ENCODE peak calls at places on chromosomes 12 and 14, in four cellular contexts. Q is PC-9, K is brain microvascular endothelial cell, T is lung. W is an unnamed sample.
A peak's percentile ranks its signal among the peaks of the same experiment; 100 is the strongest.

GRCh38 chr14:51996148-51996746 is 6.9 kb downstream of the RTRAF start:
- DNase-seq in K (peak; percentile 40), T (no peak), Q (no peak), W (no peak)

GRCh38 chr12:77685906-77686305 is 144.8 kb upstream of the NAV3 start:
- DNase-seq in T (no peak), K (no peak), Q (no peak), W (no peak)

GRCh38 chr12:53120685-53121525 is 17.6 kb downstream of the SOAT2 start:
- DNase-seq in Q (no peak), K (no peak), T (no peak), W (no peak)

GRCh38 chr12:108616941-108617858 is 16.5 kb downstream of the SELPLG start:
- DNase-seq in Q (no peak), K (peak; percentile 37), T (no peak), W (no peak)

GRCh38 chr14:103134919-103135318 is 11.7 kb downstream of the TNFAIP2 start:
- DNase-seq in K (no peak), T (no peak), Q (no peak), W (no peak)

GRCh38 chr14:20417250-20418186 is 4.2 kb upstream of the TEP1 start:
- DNase-seq in T (no peak), Q (no peak), K (no peak), W (no peak)

GRCh38 chr14:22492601-22493000 is 96.4 kb downstream of the DAD1 start:
- DNase-seq in T (no peak), Q (no peak), K (no peak), W (no peak)

GRCh38 chr14:23299186-23299521 is 3.5 kb downstream of the PPP1R3E start:
- DNase-seq in T (no peak), Q (no peak), K (no peak), W (no peak)

GRCh38 chr12:87202189-87202588 is 827.0 kb downstream of the C12orf50 start:
- DNase-seq in Q (no peak), T (no peak), K (no peak), W (no peak)

GRCh38 chr12:87196329-87196728 is 832.9 kb downstream of the C12orf50 start:
- DNase-seq in Q (no peak), T (no peak), K (no peak), W (no peak)

GRCh38 chr12:87200289-87200979 is 828.8 kb downstream of the C12orf50 start:
- DNase-seq in Q (no peak), K (no peak), T (no peak), W (no peak)

DNA sequence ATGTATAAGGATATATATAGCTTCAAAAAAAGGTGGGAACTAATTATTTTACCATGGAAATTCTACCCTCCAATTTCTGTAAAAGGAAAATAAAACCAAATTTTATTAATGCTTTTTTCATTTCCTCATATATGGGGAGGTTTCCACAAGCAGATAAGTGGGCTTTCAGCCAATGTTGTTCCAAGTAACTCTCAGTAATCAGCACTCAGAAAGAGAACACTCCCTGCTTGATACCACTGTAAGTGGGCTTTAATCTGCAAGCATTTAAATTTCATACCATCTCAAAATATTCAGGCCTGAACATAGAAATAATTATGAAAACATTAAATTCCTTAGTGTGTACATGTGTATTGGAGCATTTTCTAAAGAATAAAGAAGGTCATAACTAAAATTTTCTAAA is 827.6 kb downstream of the C12orf50 start:
- DNase-seq in T (no peak), Q (no peak), K (no peak), W (no peak)
- TF ChIP-seq CTCF in T (no peak), Q (no peak), K (no peak), W (no peak)

DNA sequence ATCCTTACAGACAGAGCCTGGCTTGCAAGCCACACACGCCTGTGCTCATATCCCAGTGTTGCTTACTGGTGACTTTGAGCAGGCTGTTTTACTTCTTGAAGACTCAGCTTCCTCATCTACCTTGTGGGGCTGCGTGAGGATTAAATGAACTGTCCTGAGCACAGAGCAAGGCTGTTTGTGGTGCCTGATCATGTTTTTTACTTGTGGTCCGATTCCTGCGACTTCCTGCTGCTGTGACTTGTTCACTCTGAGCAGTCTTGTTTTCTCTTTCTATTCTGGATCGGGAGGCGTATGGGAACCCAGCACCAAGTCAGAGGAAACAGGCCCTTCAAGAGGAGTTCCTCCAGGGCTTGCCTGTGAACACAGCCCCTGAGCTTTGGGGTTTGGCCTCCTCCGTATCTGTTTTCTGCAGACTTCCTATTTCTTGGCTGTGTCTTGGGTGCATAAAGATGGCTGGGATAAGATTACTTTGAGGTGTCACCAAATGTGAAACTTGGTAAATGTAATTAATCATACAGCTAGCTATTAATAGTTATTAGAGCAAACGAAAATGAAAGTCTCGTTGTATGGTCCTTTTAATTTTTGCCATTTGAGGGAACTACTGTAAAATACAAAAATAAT is 251.7 kb downstream of the FOXN3 start:
- DNase-seq in Q (no peak), K (peak; percentile 22), T (no peak), W (no peak)
- H3K4me3 ChIP-seq in Q (no peak overlapping the region), K (no peak overlapping the region), T (no peak overlapping the region), W (no peak overlapping the region)

DNA sequence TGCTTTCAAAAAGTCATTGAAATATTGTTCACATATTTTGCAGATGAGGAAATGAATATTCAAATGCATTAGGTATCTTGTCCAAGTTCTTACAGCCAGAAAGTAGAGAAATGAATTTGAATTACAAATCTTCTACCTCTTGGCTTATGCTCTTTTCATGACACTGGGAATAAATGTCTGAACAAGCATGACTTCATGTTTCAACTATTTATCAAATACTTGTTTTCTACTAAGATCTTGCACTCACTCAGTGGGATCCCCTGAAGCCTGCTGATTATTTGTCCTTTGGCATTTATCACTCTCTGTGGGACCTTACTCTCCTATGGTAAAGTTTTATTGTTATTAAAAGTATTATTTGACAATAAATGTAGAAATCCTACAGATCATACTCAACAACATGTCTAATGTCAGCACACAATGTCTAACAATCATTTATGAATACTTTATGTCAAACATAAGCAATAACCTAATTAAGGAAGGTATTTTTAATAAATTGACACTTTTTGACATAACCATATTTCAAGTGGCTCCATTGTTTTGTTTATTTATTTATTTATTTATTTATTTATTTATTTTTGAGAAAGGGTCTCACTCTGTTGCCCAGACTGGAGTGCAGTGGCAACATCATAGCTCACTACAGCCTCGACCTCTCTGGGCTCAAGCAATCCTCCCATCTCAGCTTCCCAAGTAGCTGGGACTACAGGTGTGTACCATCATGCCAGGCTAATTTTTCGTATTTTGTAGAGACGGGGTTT is 267.5 kb upstream of the BTG1 start:
- DNase-seq in T (no peak), K (no peak), Q (no peak), W (no peak)
- H3K36me3 ChIP-seq in T (no peaks in the 10 kb centered on the region), K (no peaks in the 10 kb centered on the region), Q (no peaks in the 10 kb centered on the region), W (no peaks in the 10 kb centered on the region)

DNA sequence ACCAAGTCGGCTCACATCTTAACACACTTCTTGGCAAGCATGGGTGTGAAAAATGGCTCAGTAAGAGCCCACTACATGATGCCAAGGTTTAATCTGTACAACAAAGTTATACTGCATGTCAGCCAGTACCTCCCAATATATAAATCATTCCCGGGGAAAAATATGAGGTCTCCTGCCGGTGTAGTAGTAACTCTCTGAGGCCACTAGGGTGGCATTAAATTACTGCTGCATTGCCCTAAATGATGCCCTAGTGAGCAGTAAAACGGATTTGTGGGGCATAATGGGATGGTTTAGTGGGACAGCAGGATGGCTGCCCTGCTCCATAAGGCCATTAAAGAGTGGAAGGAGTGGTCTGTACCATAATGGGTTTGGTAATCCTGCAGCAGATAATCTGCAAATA is 267.7 kb downstream of the MED13L start:
- DNase-seq in Q (no peak), T (no peak), K (no peak), W (no peak)
- TF ChIP-seq CTCF in Q (peak; percentile 45), T (no peak), K (peak; percentile 64), W (peak; percentile 38)

W was measured in kidney epithelial cell.